ENCODE peak calls at places on chromosomes 6 and 20, in eight cellular contexts. O is adrenal gland; C is astrocyte of the spinal cord; K is MV-4-11; E is activated naive CD8-positive, alpha-beta T cell treated with anti-CD3 and anti-CD28 coated beads for 36 hours; G is progenitor cell of endocrine pancreas; M is SHP77; L is stomach. H is an unnamed sample.

GRCh38 chr20:35467339-35468224 is 12.2 kb downstream of the CEP250 start:
- DNase-seq in O (peak), L (no peak), K (no peak), M (no peak), C (peak), E (no peak), G (no peak), H (no peak)

GRCh38 chr6:7052441-7052936 is 55.3 kb upstream of the RREB1 start:
- DNase-seq in G (no peak), K (no peak), E (peak), M (peak), L (peak), C (peak), O (peak), H (no peak)

GRCh38 chr6:46323312-46323965 is 152.7 kb upstream of the ENPP5 start:
- DNase-seq in K (peak), O (peak), C (peak), E (no peak), G (no peak), M (no peak), L (no peak), H (peak)

GRCh38 chr6:69416739-69417138 is 380.1 kb downstream of the LMBRD1 start:
- DNase-seq in O (peak), K (no peak), L (no peak), G (no peak), M (no peak), E (no peak), C (peak), H (no peak)

GRCh38 chr6:135358251-135358821 is 139.2 kb downstream of the AHI1 start:
- DNase-seq in K (peak), E (no peak), C (peak), L (no peak), M (no peak), G (no peak), O (no peak), H (no peak)

GRCh38 chr20:31548823-31549512 is 34.7 kb downstream of the HM13 start:
- DNase-seq in L (no peak), O (no peak), M (no peak), K (no peak), G (no peak), C (no peak), E (no peak), H (no peak)

GRCh38 chr6:149897015-149897697 is 757 bp downstream of the RAET1E start:
- DNase-seq in L (peak), O (peak), C (peak), M (no peak), E (no peak), K (peak), G (no peak), H (peak)

GRCh38 chr6:100176951-100177710 is 183.1 kb upstream of the MCHR2 start:
- DNase-seq in K (no peak), O (no peak), G (no peak), L (no peak), C (no peak), M (no peak), E (no peak), H (no peak)

GRCh38 chr20:51382986-51383821 is 159.3 kb downstream of the NFATC2 start:
- DNase-seq in C (no peak), O (no peak), G (peak), K (no peak), M (peak), E (no peak), L (peak), H (no peak)

GRCh38 chr6:35293681-35294080 is 3.9 kb upstream of the DEF6 start:
- DNase-seq in C (no peak), G (no peak), L (no peak), M (no peak), K (no peak), E (no peak), O (no peak), H (no peak)

GRCh38 chr6:4743026-4743425 is 33.2 kb upstream of the CDYL start:
- DNase-seq in L (no peak), K (no peak), E (no peak), C (no peak), G (no peak), O (no peak), M (no peak), H (peak)

GRCh38 chr20:17735206-17735804 is 35.5 kb downstream of the BANF2 start:
- DNase-seq in L (no peak), E (no peak), C (peak), K (no peak), M (no peak), G (no peak), O (no peak), H (no peak)

GRCh38 chr20:13857961-13858360 is 73.1 kb downstream of the NDUFAF5 start:
- DNase-seq in K (no peak), C (no peak), L (no peak), M (no peak), O (no peak), E (no peak), G (no peak), H (no peak)

GRCh38 chr20:47749367-47749766 is 35.9 kb downstream of the SULF2 start:
- DNase-seq in L (no peak), K (no peak), O (no peak), G (no peak), E (no peak), M (no peak), C (no peak), H (no peak)

GRCh38 chr6:30741789-30742315 is 635 bp downstream of the FLOT1 start:
- DNase-seq in G (no peak), K (no peak), O (peak), E (no peak), C (no peak), M (no peak), L (no peak), H (no peak)

GRCh38 chr6:15365273-15365687 is 119.4 kb downstream of the JARID2 start:
- DNase-seq in C (peak), G (no peak), L (peak), K (peak), M (peak), O (peak), E (peak), H (peak)

GRCh38 chr6:18155864-18156396 is 708 bp downstream of the KDM1B start:
- DNase-seq in C (peak), M (peak), L (peak), O (peak), K (peak), E (peak), G (peak), H (peak)

GRCh38 chr6:131216277-131216676 is 81.0 kb downstream of the AKAP7 start:
- DNase-seq in C (no peak), G (no peak), E (no peak), O (no peak), K (no peak), M (no peak), L (no peak), H (no peak)

GRCh38 chr6:27809939-27810767 is 102.0 kb downstream of the OR2B2 start:
- DNase-seq in O (peak), E (peak), C (peak), L (peak), K (peak), G (no peak), M (peak), H (peak)

GRCh38 chr20:33862709-33863403 is 51.7 kb downstream of the CHMP4B start:
- DNase-seq in M (peak), L (peak), C (peak), O (peak), K (no peak), E (peak), G (peak), H (peak)

GRCh38 chr6:14235653-14236356 is 118.2 kb downstream of the CD83 start:
- DNase-seq in L (no peak), E (no peak), K (no peak), G (no peak), C (no peak), M (no peak), O (no peak), H (no peak)

GRCh38 chr6:106674541-106675229 is 45.3 kb downstream of the QRSL1 start:
- DNase-seq in G (no peak), C (no peak), K (no peak), M (no peak), O (no peak), L (no peak), E (no peak), H (no peak)

GRCh38 chr20:33304046-33304445 is 21.0 kb downstream of the BPIFB1 start:
- DNase-seq in G (no peak), O (no peak), E (no peak), L (no peak), C (no peak), K (no peak), M (no peak), H (no peak)

GRCh38 chr6:13273931-13274706 is 54.2 kb downstream of the TBC1D7 start:
- DNase-seq in C (no peak), E (peak), G (no peak), L (peak), O (no peak), K (peak), M (no peak), H (peak)

GRCh38 chr6:3356824-3357420 is 98.2 kb downstream of the PSMG4 start:
- DNase-seq in O (no peak), G (no peak), K (no peak), E (no peak), M (peak), L (no peak), C (no peak), H (no peak)

GRCh38 chr20:49562341-49563014 is 5.5 kb downstream of the PTGIS start:
- DNase-seq in M (no peak), G (no peak), O (peak), K (no peak), L (peak), C (peak), E (no peak), H (no peak)

GRCh38 chr6:81561731-81562130 is 190.8 kb downstream of the TENT5A start:
- DNase-seq in G (no peak), M (no peak), O (no peak), C (peak), L (no peak), K (no peak), E (no peak), H (no peak)

GRCh38 chr6:111737065-111737521 is 131.4 kb upstream of the TRAF3IP2 start:
- DNase-seq in L (no peak), G (no peak), M (no peak), O (no peak), C (peak), K (no peak), E (peak), H (no peak)

GRCh38 chr6:35287671-35288396 is 9.8 kb upstream of the DEF6 start:
- DNase-seq in G (no peak), C (peak), O (no peak), L (no peak), E (no peak), K (no peak), M (no peak), H (no peak)

GRCh38 chr6:83221886-83222479 is 28.8 kb downstream of the RWDD2A start:
- DNase-seq in C (peak), E (no peak), L (no peak), K (peak), M (peak), G (no peak), O (no peak), H (peak)

GRCh38 chr20:23419995-23420901 is 1.0 kb downstream of the NAPB start:
- DNase-seq in K (peak), G (peak), O (peak), E (peak), M (no peak), L (peak), C (peak), H (peak)

H was measured in OCI-M1.